ENCODE peak calls at places on chromosomes 16 and 17, in eight cellular contexts. One of them, this sample, is unnamed.
A peak's percentile ranks its signal among the peaks of the same experiment; 100 is the strongest.

GRCh38 chr17:7002288-7003047 is 6.6 kb downstream of the ALOX12 start:
- DNase-seq in thyroid gland: no peak
- DNase-seq in GM03348: no peak
- DNase-seq in dermis blood vessel endothelial cell: no peak
- DNase-seq in stimulated activated CD4-positive, alpha-beta T cell treated with anti-CD3 and anti-CD28 coated beads, Interleukin-4, amount 100 ng/mL, for 4 hours: no peak
- DNase-seq in HCT116: no peak
- DNase-seq in fibroblast of the aortic adventitia: no peak
- DNase-seq in GM12878: no peak
- DNase-seq in this sample: no peak

GRCh38 chr16:10156111-10156510 is 26.1 kb downstream of the GRIN2A start:
- DNase-seq in dermis blood vessel endothelial cell: no peak
- DNase-seq in stimulated activated CD4-positive, alpha-beta T cell treated with anti-CD3 and anti-CD28 coated beads, Interleukin-4, amount 100 ng/mL, for 4 hours: no peak
- DNase-seq in GM12878: no peak
- DNase-seq in GM03348: no peak
- DNase-seq in thyroid gland: no peak
- DNase-seq in HCT116: no peak
- DNase-seq in fibroblast of the aortic adventitia: no peak
- DNase-seq in this sample: no peak

GRCh38 chr16:67260426-67261063 is 11.8 kb downstream of the SLC9A5 start:
- DNase-seq in fibroblast of the aortic adventitia: peak; percentile 81
- DNase-seq in GM03348: peak; percentile 50
- DNase-seq in stimulated activated CD4-positive, alpha-beta T cell treated with anti-CD3 and anti-CD28 coated beads, Interleukin-4, amount 100 ng/mL, for 4 hours: no peak
- DNase-seq in HCT116: no peak
- DNase-seq in GM12878: no peak
- DNase-seq in thyroid gland: no peak
- DNase-seq in dermis blood vessel endothelial cell: peak; percentile 70
- DNase-seq in this sample: peak; percentile 31

GRCh38 chr16:10497132-10498088 is 83.0 kb downstream of the EMP2 start:
- DNase-seq in dermis blood vessel endothelial cell: no peak
- DNase-seq in thyroid gland: no peak
- DNase-seq in fibroblast of the aortic adventitia: no peak
- DNase-seq in HCT116: no peak
- DNase-seq in GM12878: no peak
- DNase-seq in stimulated activated CD4-positive, alpha-beta T cell treated with anti-CD3 and anti-CD28 coated beads, Interleukin-4, amount 100 ng/mL, for 4 hours: no peak
- DNase-seq in GM03348: no peak
- DNase-seq in this sample: no peak

GRCh38 chr16:56577300-56577625 is 12.1 kb upstream of the MT3 start:
- DNase-seq in GM03348: no peak
- DNase-seq in GM12878: no peak
- DNase-seq in HCT116: no peak
- DNase-seq in thyroid gland: no peak
- DNase-seq in stimulated activated CD4-positive, alpha-beta T cell treated with anti-CD3 and anti-CD28 coated beads, Interleukin-4, amount 100 ng/mL, for 4 hours: no peak
- DNase-seq in fibroblast of the aortic adventitia: no peak
- DNase-seq in dermis blood vessel endothelial cell: no peak
- DNase-seq in this sample: no peak

GRCh38 chr17:78381601-78382168 is 3.2 kb downstream of the PGS1 start:
- DNase-seq in GM12878: no peak
- DNase-seq in stimulated activated CD4-positive, alpha-beta T cell treated with anti-CD3 and anti-CD28 coated beads, Interleukin-4, amount 100 ng/mL, for 4 hours: peak; percentile 43
- DNase-seq in GM03348: peak; percentile 31
- DNase-seq in dermis blood vessel endothelial cell: peak; percentile 81
- DNase-seq in thyroid gland: no peak
- DNase-seq in fibroblast of the aortic adventitia: no peak
- DNase-seq in HCT116: no peak
- DNase-seq in this sample: no peak

GRCh38 chr17:41462705-41463104 is 4.5 kb downstream of the KRT32 start:
- DNase-seq in GM12878: no peak
- DNase-seq in stimulated activated CD4-positive, alpha-beta T cell treated with anti-CD3 and anti-CD28 coated beads, Interleukin-4, amount 100 ng/mL, for 4 hours: no peak
- DNase-seq in fibroblast of the aortic adventitia: no peak
- DNase-seq in thyroid gland: no peak
- DNase-seq in GM03348: no peak
- DNase-seq in dermis blood vessel endothelial cell: no peak
- DNase-seq in HCT116: no peak
- DNase-seq in this sample: no peak

GRCh38 chr17:40366861-40367518 is 2.5 kb upstream of the GJD3 start:
- DNase-seq in GM03348: no peak
- DNase-seq in fibroblast of the aortic adventitia: no peak
- DNase-seq in thyroid gland: no peak
- DNase-seq in GM12878: no peak
- DNase-seq in dermis blood vessel endothelial cell: no peak
- DNase-seq in HCT116: no peak
- DNase-seq in stimulated activated CD4-positive, alpha-beta T cell treated with anti-CD3 and anti-CD28 coated beads, Interleukin-4, amount 100 ng/mL, for 4 hours: no peak
- DNase-seq in this sample: no peak

This sample was measured in SHP77 treated with DMSO at 0.1 percent for 48 hours.